ENCODE peak calls at places on chromosomes 3 and 15, in ten cellular contexts. A is endothelial cell, N is lung, L is fibroblast of the aortic adventitia, K is K562, Q is RWPE1, Y is GM06990, T is thoracic aorta, X is heart right ventricle, F is B cell. B is an unnamed sample.

GRCh38 chr3:181637056-181637798 is 74.5 kb upstream of the SOX2 start:
- DNase-seq in A (no peak), N (no peak), L (peak), K (no peak), Q (no peak), Y (no peak), T (no peak), X (no peak), F (no peak), B (no peak)

GRCh38 chr3:34229871-34230270 is 431.4 kb downstream of the PDCD6IP start:
- DNase-seq in A (no peak), N (no peak), L (no peak), K (no peak), Q (no peak), Y (no peak), T (no peak), X (no peak), F (no peak), B (no peak)

GRCh38 chr3:50319872-50320625 is 2.5 kb downstream of the HYAL2 start:
- DNase-seq in A (peak), N (no peak), L (no peak), K (no peak), Q (no peak), Y (no peak), T (no peak), X (no peak), F (no peak), B (no peak)

GRCh38 chr15:86650084-86650483 is 570.4 kb downstream of the AGBL1 start:
- DNase-seq in A (no peak), N (no peak), L (peak), K (no peak), Q (peak), Y (no peak), T (no peak), X (no peak), F (no peak), B (no peak)

GRCh38 chr15:77676569-77677375 is 44.1 kb upstream of the LINGO1 start:
- DNase-seq in A (no peak), N (no peak), L (no peak), K (no peak), Q (no peak), Y (no peak), T (no peak), X (no peak), F (no peak), B (no peak)

GRCh38 chr3:70488816-70489215 is 176.4 kb upstream of the MDFIC2 start:
- DNase-seq in A (no peak), N (no peak), L (no peak), K (no peak), Q (no peak), Y (no peak), T (no peak), X (no peak), F (no peak), B (no peak)

GRCh38 chr3:41169038-41169437 is 30.3 kb upstream of the CTNNB1 start:
- DNase-seq in A (no peak), N (no peak), L (peak), K (no peak), Q (no peak), Y (no peak), T (no peak), X (no peak), F (no peak), B (no peak)

GRCh38 chr3:113659996-113660395 is 36.4 kb downstream of the USF3 start:
- DNase-seq in A (no peak), N (no peak), L (no peak), K (no peak), Q (no peak), Y (no peak), T (no peak), X (no peak), F (no peak), B (no peak)

GRCh38 chr15:69801132-69801531 is 296.6 kb downstream of the TLE3 start:
- DNase-seq in A (no peak), N (no peak), L (no peak), K (no peak), Q (no peak), Y (no peak), T (no peak), X (no peak), F (no peak), B (no peak)

GRCh38 chr3:104909721-104910120 is 457.0 kb upstream of the ALCAM start:
- DNase-seq in A (no peak), N (no peak), L (no peak), K (no peak), Q (no peak), Y (no peak), T (no peak), X (no peak), F (no peak), B (no peak)

GRCh38 chr15:75697523-75698398 is 14.9 kb downstream of the CSPG4 start:
- DNase-seq in A (no peak), N (no peak), L (no peak), K (no peak), Q (no peak), Y (no peak), T (no peak), X (no peak), F (no peak), B (no peak)

GRCh38 chr3:195352895-195353488 is 82.0 kb upstream of the XXYLT1 start:
- DNase-seq in A (no peak), N (no peak), L (peak), K (no peak), Q (peak), Y (no peak), T (no peak), X (no peak), F (no peak), B (no peak)

GRCh38 chr3:198071602-198072285 is 111.7 kb downstream of the LMLN start:
- DNase-seq in A (peak), N (no peak), L (peak), K (peak), Q (peak), Y (no peak), T (no peak), X (no peak), F (no peak), B (peak)

GRCh38 chr3:58351920-58352319 is 19.2 kb downstream of the PXK start:
- DNase-seq in A (no peak), N (no peak), L (no peak), K (no peak), Q (no peak), Y (no peak), T (no peak), X (no peak), F (no peak), B (no peak)

GRCh38 chr15:91522609-91523332 is 330.7 kb upstream of the SLCO3A1 start:
- DNase-seq in A (no peak), N (no peak), L (peak), K (no peak), Q (peak), Y (no peak), T (no peak), X (no peak), F (no peak), B (no peak)

GRCh38 chr3:17047162-17047561 is 162.4 kb downstream of the PLCL2 start:
- DNase-seq in A (no peak), N (no peak), L (no peak), K (no peak), Q (no peak), Y (no peak), T (no peak), X (no peak), F (no peak), B (peak)

GRCh38 chr3:99870712-99871111 is 53.0 kb downstream of the CMSS1 start:
- DNase-seq in A (no peak), N (no peak), L (no peak), K (no peak), Q (no peak), Y (no peak), T (no peak), X (no peak), F (no peak), B (no peak)

GRCh38 chr15:89765694-89766093 is 10.4 kb upstream of the MESP2 start:
- DNase-seq in A (no peak), N (no peak), L (no peak), K (no peak), Q (no peak), Y (no peak), T (no peak), X (no peak), F (no peak), B (no peak)

GRCh38 chr3:77370413-77370812 is 330.5 kb downstream of the ROBO2 start:
- DNase-seq in A (no peak), N (no peak), L (no peak), K (no peak), Q (peak), Y (no peak), T (no peak), X (peak), F (no peak), B (no peak)

GRCh38 chr15:72994778-72995177 is 57.5 kb upstream of the NEO1 start:
- DNase-seq in A (no peak), N (no peak), L (no peak), K (no peak), Q (no peak), Y (no peak), T (no peak), X (peak), F (no peak), B (no peak)

GRCh38 chr15:73593278-73594074 is 39.7 kb downstream of the NPTN start:
- DNase-seq in A (no peak), N (no peak), L (no peak), K (peak), Q (no peak), Y (no peak), T (no peak), X (no peak), F (no peak), B (no peak)

GRCh38 chr3:23601020-23601822 is 204.5 kb upstream of the UBE2E1 start:
- DNase-seq in A (no peak), N (no peak), L (peak), K (no peak), Q (no peak), Y (no peak), T (no peak), X (no peak), F (no peak), B (no peak)

GRCh38 chr3:112391648-112392047 is 58.7 kb downstream of the CD200 start:
- DNase-seq in A (no peak), N (no peak), L (no peak), K (no peak), Q (no peak), Y (no peak), T (no peak), X (no peak), F (no peak), B (no peak)

GRCh38 chr15:75228787-75229186 is 27.1 kb downstream of the C15orf39 start:
- DNase-seq in A (no peak), N (no peak), L (no peak), K (no peak), Q (no peak), Y (no peak), T (no peak), X (no peak), F (no peak), B (peak)

GRCh38 chr3:58532794-58533220 is 4.2 kb downstream of the ACOX2 start:
- DNase-seq in A (peak), N (peak), L (peak), K (peak), Q (peak), Y (peak), T (no peak), X (peak), F (peak), B (peak)

GRCh38 chr15:50880651-50881114 is 27.8 kb upstream of the AP4E1 start:
- DNase-seq in A (no peak), N (no peak), L (peak), K (no peak), Q (no peak), Y (peak), T (no peak), X (no peak), F (no peak), B (peak)

GRCh38 chr3:157155591-157155990 is 4.4 kb downstream of the CCNL1 start:
- DNase-seq in A (no peak), N (no peak), L (no peak), K (no peak), Q (no peak), Y (no peak), T (no peak), X (no peak), F (no peak), B (no peak)

GRCh38 chr3:115996420-115997108 is 373.3 kb downstream of the GAP43 start:
- DNase-seq in A (no peak), N (no peak), L (peak), K (no peak), Q (no peak), Y (no peak), T (no peak), X (no peak), F (no peak), B (no peak)

GRCh38 chr15:96328101-96328958 is 2.2 kb upstream of the NR2F2 start:
- DNase-seq in A (no peak), N (no peak), L (peak), K (no peak), Q (no peak), Y (no peak), T (no peak), X (no peak), F (no peak), B (no peak)

GRCh38 chr3:59877263-59877662 is 827.4 kb upstream of the CFAP20DC start:
- DNase-seq in A (no peak), N (no peak), L (no peak), K (peak), Q (no peak), Y (no peak), T (no peak), X (no peak), F (no peak), B (no peak)

GRCh38 chr3:160981217-160981938 is 123.8 kb downstream of the B3GALNT1 start:
- DNase-seq in A (no peak), N (peak), L (peak), K (no peak), Q (no peak), Y (peak), T (no peak), X (no peak), F (no peak), B (peak)

GRCh38 chr3:112633757-112634156 is 7.2 kb downstream of the CCDC80 start:
- DNase-seq in A (no peak), N (no peak), L (peak), K (no peak), Q (no peak), Y (no peak), T (no peak), X (no peak), F (no peak), B (no peak)

GRCh38 chr3:183954875-183955274 is 62.8 kb downstream of the ABCC5 start:
- DNase-seq in A (no peak), N (no peak), L (no peak), K (no peak), Q (no peak), Y (no peak), T (no peak), X (no peak), F (no peak), B (no peak)

GRCh38 chr3:18190646-18191045 is 234.5 kb downstream of the SATB1 start:
- DNase-seq in A (no peak), N (no peak), L (no peak), K (no peak), Q (no peak), Y (no peak), T (no peak), X (no peak), F (no peak), B (no peak)

GRCh38 chr15:79046691-79047404 is 43.7 kb downstream of the RASGRF1 start:
- DNase-seq in A (no peak), N (no peak), L (no peak), K (no peak), Q (no peak), Y (no peak), T (no peak), X (no peak), F (no peak), B (no peak)

GRCh38 chr3:138573138-138573537 is 20.9 kb downstream of the CEP70 start:
- DNase-seq in A (no peak), N (no peak), L (no peak), K (no peak), Q (no peak), Y (no peak), T (no peak), X (no peak), F (no peak), B (no peak)

GRCh38 chr15:70375586-70375985 is 277.9 kb upstream of the TLE3 start:
- DNase-seq in A (no peak), N (no peak), L (no peak), K (no peak), Q (no peak), Y (no peak), T (no peak), X (no peak), F (no peak), B (no peak)

GRCh38 chr15:72785452-72786243 is 2.1 kb upstream of the ADPGK start:
- DNase-seq in A (no peak), N (no peak), L (no peak), K (no peak), Q (no peak), Y (no peak), T (no peak), X (no peak), F (no peak), B (no peak)

GRCh38 chr3:149407898-149408297 is 30.4 kb upstream of the TM4SF1 start:
- DNase-seq in A (no peak), N (no peak), L (peak), K (no peak), Q (no peak), Y (no peak), T (no peak), X (no peak), F (no peak), B (no peak)

GRCh38 chr15:77060560-77060959 is 10.3 kb downstream of the TSPAN3 start:
- DNase-seq in A (no peak), N (no peak), L (peak), K (no peak), Q (no peak), Y (no peak), T (no peak), X (no peak), F (no peak), B (no peak)

GRCh38 chr3:12159227-12159601 is 502 bp upstream of the TIMP4 start:
- DNase-seq in A (no peak), N (no peak), L (no peak), K (no peak), Q (no peak), Y (no peak), T (no peak), X (no peak), F (no peak), B (no peak)

GRCh38 chr3:12155833-12156232 is 2.9 kb downstream of the TIMP4 start:
- DNase-seq in A (no peak), N (no peak), L (peak), K (peak), Q (peak), Y (no peak), T (no peak), X (no peak), F (no peak), B (no peak)

GRCh38 chr3:12155264-12155663 is 3.4 kb downstream of the TIMP4 start:
- DNase-seq in A (no peak), N (no peak), L (no peak), K (no peak), Q (no peak), Y (no peak), T (no peak), X (no peak), F (no peak), B (no peak)

GRCh38 chr3:12158387-12159226 is at the start of gene TIMP4:
- DNase-seq in A (no peak), N (no peak), L (peak), K (no peak), Q (peak), Y (no peak), T (no peak), X (peak), F (no peak), B (no peak)

DNA sequence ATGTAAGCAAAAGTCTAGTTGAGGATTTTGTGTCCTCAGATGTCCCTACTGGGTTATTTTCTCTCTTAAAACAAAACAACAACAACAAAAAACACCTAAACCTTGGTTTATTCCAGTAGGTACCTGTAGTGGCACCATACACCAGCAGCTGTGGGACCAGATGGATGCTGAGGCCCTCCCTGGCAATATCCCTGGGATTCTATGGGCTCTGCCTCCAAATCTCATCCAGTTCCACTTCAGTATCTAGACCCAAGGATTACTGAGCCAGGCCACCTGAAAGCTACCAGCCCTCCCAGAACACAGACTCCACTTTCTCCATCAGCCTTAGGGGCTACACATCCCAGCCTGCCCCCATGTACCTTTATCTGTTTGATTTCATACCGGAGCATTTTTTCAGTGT is 1.7 kb downstream of the TIMP4 start:
- DNase-seq in A (no peak), N (no peak), L (no peak), K (no peak), Q (no peak), Y (no peak), T (no peak), X (no peak), F (no peak), B (no peak)
- TF ChIP-seq CTCF in A (no peak), N (no peak), L (no peak), K (no peak), Q (no peak), Y (no peak), T (no peak), X (no peak), F (no peak), B (no peak)

GRCh38 chr15:81301815-81302399 is 22.0 kb downstream of the STARD5 start:
- DNase-seq in A (no peak), N (no peak), L (no peak), K (no peak), Q (no peak), Y (peak), T (no peak), X (no peak), F (peak), B (peak)
- TF ChIP-seq CTCF in A (no peak), N (no peak), L (no peak), K (no peak), Q (no peak), Y (peak), T (no peak), X (no peak), F (no peak), B (no peak)

GRCh38 chr3:123724306-123724705 is 139.5 kb upstream of the HACD2 start:
- DNase-seq in A (no peak), N (no peak), L (peak), K (peak), Q (no peak), Y (no peak), T (no peak), X (no peak), F (no peak), B (no peak)
- TF ChIP-seq CTCF in A (no peak), N (no peak), L (peak), K (no peak), Q (no peak), Y (no peak), T (peak), X (no peak), F (no peak), B (no peak)

GRCh38 chr3:9809615-9810356 is at the start of gene TTLL3:
- DNase-seq in A (peak), N (peak), L (peak), K (peak), Q (no peak), Y (peak), T (peak), X (peak), F (peak), B (peak)

GRCh38 chr3:9807981-9808344 is 2.1 kb upstream of the TTLL3 start:
- DNase-seq in A (no peak), N (no peak), L (no peak), K (no peak), Q (no peak), Y (no peak), T (no peak), X (no peak), F (no peak), B (no peak)

GRCh38 chr3:9806688-9807589 is 3.1 kb upstream of the TTLL3 start:
- DNase-seq in A (no peak), N (no peak), L (no peak), K (no peak), Q (no peak), Y (no peak), T (no peak), X (no peak), F (no peak), B (no peak)

GRCh38 chr3:9809239-9809614 is 835 bp upstream of the TTLL3 start:
- DNase-seq in A (no peak), N (no peak), L (no peak), K (no peak), Q (no peak), Y (no peak), T (no peak), X (no peak), F (no peak), B (peak)

GRCh38 chr3:9808345-9809037 is 1.6 kb upstream of the TTLL3 start:
- DNase-seq in A (peak), N (no peak), L (peak), K (peak), Q (no peak), Y (no peak), T (no peak), X (no peak), F (peak), B (peak)
- TF ChIP-seq CTCF in A (no peak), N (no peak), L (peak), K (peak), Q (peak), Y (peak), T (no peak), X (no peak), F (no peak), B (no peak)

GRCh38 chr3:125582707-125583106 is 12.6 kb downstream of the OSBPL11 start:
- DNase-seq in A (no peak), N (no peak), L (peak), K (no peak), Q (peak), Y (no peak), T (no peak), X (no peak), F (no peak), B (peak)
- TF ChIP-seq CTCF in A (no peak), N (no peak), L (no peak), K (no peak), Q (peak), Y (peak), T (no peak), X (no peak), F (no peak), B (no peak)